ENCODE peak calls at places on chromosomes 16 and 17, in six cellular contexts. D is effector CD4-positive, alpha-beta T cell; A is GM12865; P is activated gamma-delta T cell; Z is uterus; W is lower leg skin. O is an unnamed sample.

GRCh38 chr17:1143573-1143972 is 36.2 kb downstream of the ABR start:
- DNase-seq in D (no peak), A (no peak), P (no peak), Z (no peak), W (no peak), O (no peak)

GRCh38 chr17:37714897-37715296 is 30.0 kb downstream of the HNF1B start:
- DNase-seq in D (no peak), A (no peak), P (no peak), Z (no peak), W (no peak), O (no peak)

GRCh38 chr17:21020622-21021021 is 22.2 kb downstream of the USP22 start:
- DNase-seq in D (no peak), A (no peak), P (no peak), Z (no peak), W (no peak), O (no peak)

GRCh38 chr16:5056347-5056746 is 9.4 kb downstream of the C16orf89 start:
- DNase-seq in D (peak; percentile 16), A (peak; percentile 72), P (no peak), Z (no peak), W (no peak), O (no peak)

GRCh38 chr17:49183801-49184200 is 26.6 kb downstream of the GNGT2 start:
- DNase-seq in D (no peak), A (no peak), P (no peak), Z (no peak), W (no peak), O (no peak)

GRCh38 chr16:59192551-59193199 is 458.6 kb upstream of the GOT2 start:
- DNase-seq in D (no peak), A (peak; percentile 36), P (no peak), Z (no peak), W (no peak), O (no peak)

GRCh38 chr17:77381731-77382130 is 241.0 kb downstream of the SEC14L1 start:
- DNase-seq in D (no peak), A (no peak), P (no peak), Z (no peak), W (no peak), O (no peak)

GRCh38 chr17:2050871-2051387 is 4.0 kb upstream of the HIC1 start:
- DNase-seq in D (no peak), A (no peak), P (no peak), Z (peak; percentile 51), W (no peak), O (no peak)

GRCh38 chr17:61398721-61399130 is 917 bp upstream of the TBX2 start:
- DNase-seq in D (no peak), A (no peak), P (no peak), Z (no peak), W (no peak), O (no peak)

GRCh38 chr16:22815863-22816262 is 1.9 kb downstream of the HS3ST2 start:
- DNase-seq in D (no peak), A (no peak), P (no peak), Z (no peak), W (no peak), O (no peak)

GRCh38 chr17:83012873-83013778 is 66.3 kb upstream of the METRNL start:
- DNase-seq in D (no peak), A (no peak), P (no peak), Z (no peak), W (peak; percentile 78), O (no peak)

O was measured in suprapubic skin.